ENCODE peak calls at places on chromosomes 6 and 20, in four cellular contexts. N, R, Q and I are unnamed samples.

GRCh38 chr6:22126910-22127309 is 169.9 kb downstream of the PRL start:
- DNase-seq in N (no peak), R (no peak), Q (no peak), I (no peak)

GRCh38 chr6:88670369-88670768 is 293.0 kb downstream of the RNGTT start:
- DNase-seq in N (no peak), R (no peak), Q (no peak), I (no peak)

GRCh38 chr6:43014434-43014909 is 423 bp downstream of the KLHDC3 start:
- DNase-seq in N (no peak), R (no peak), Q (no peak), I (no peak)

GRCh38 chr20:517221-517620 is 26.4 kb downstream of the CSNK2A1 start:
- DNase-seq in N (no peak), R (no peak), Q (no peak), I (no peak)

GRCh38 chr6:4957521-4958231 is 46.2 kb downstream of the RPP40 start:
- DNase-seq in N (no peak), R (no peak), Q (no peak), I (no peak)

GRCh38 chr6:37137201-37137880 is 32.6 kb upstream of the PIM1 start:
- DNase-seq in N (no peak), R (no peak), Q (no peak), I (no peak)

GRCh38 chr6:4180653-4181255 is 45.4 kb upstream of the ECI2 start:
- DNase-seq in N (no peak), R (no peak), Q (no peak), I (no peak)

GRCh38 chr6:132964101-132964867 is 149.9 kb downstream of the RPS12 start:
- DNase-seq in N (no peak), R (no peak), Q (no peak), I (no peak)

GRCh38 chr6:42342011-42342553 is 109.6 kb downstream of the TRERF1 start:
- DNase-seq in N (no peak), R (no peak), Q (no peak), I (no peak)

GRCh38 chr20:57786304-57786942 is 76.6 kb upstream of the PMEPA1 start:
- DNase-seq in N (no peak), R (peak), Q (no peak), I (no peak)
- TF ChIP-seq POLR2AphosphoS5 in N (no peak), R (no peak), Q (no peak), I (no peak)

DNA sequence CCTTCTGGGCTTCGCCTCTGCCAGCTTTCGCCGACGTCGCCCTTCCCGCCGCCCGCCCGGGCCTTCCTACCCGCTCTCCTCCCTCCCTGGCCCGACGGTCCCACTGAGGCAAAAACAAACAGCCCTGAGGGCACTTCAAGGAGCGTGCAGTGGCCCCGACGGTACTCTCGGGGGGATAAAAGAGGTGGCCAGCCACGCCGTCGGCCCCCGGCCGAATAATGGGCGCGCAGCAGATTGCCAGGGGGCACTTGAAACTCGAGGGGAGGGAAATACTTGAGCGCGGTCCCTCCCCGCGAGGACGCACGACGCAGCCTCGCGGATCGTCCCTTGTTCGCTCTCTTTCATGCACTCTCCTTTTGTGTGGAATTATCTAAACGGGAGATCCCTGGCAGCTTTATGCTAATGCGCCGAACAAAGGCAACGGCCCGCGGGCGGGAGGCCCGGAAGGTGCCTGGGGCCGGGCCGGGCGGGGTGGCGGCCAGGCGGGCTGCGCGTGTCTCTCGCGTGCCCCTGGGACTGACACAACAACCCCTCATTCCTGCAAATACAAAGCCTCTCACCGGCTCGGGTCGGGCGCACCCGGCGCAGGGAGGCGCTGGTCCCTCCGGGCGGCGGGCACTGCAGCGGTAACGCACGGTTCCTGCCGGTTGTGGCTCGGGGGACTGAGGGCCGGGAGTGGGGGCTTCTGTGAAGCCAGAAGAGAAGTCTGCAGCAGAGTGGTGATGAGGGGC is 3.7 kb upstream of the INSM1 start:
- DNase-seq in N (no peak), R (peak), Q (no peak), I (no peak)
- TF ChIP-seq CTCF in N (no peak), R (no peak), Q (no peak), I (no peak)

GRCh38 chr6:24495516-24495847 is 713 bp downstream of the ALDH5A1 start:
- DNase-seq in N (peak), R (peak), Q (peak), I (peak)
- TF ChIP-seq POLR2AphosphoS5 in N (no peak), R (peak), Q (peak), I (peak)

GRCh38 chr6:2190661-2191389 is 54.6 kb downstream of the GMDS start:
- DNase-seq in N (no peak), R (no peak), Q (no peak), I (no peak)
- TF ChIP-seq CTCF in N (no peak), R (no peak), Q (no peak), I (no peak)

GRCh38 chr6:1519597-1519996 is 90.1 kb upstream of the FOXC1 start:
- DNase-seq in N (no peak), R (no peak), Q (no peak), I (no peak)
- TF ChIP-seq POLR2AphosphoS5 in N (no peak), R (no peak), Q (no peak), I (no peak)

GRCh38 chr6:155195903-155196302 is 67.9 kb upstream of the CLDN20 start:
- DNase-seq in N (no peak), R (no peak), Q (no peak), I (no peak)
- TF ChIP-seq CTCF in N (no peak), R (no peak), Q (no peak), I (no peak)

DNA sequence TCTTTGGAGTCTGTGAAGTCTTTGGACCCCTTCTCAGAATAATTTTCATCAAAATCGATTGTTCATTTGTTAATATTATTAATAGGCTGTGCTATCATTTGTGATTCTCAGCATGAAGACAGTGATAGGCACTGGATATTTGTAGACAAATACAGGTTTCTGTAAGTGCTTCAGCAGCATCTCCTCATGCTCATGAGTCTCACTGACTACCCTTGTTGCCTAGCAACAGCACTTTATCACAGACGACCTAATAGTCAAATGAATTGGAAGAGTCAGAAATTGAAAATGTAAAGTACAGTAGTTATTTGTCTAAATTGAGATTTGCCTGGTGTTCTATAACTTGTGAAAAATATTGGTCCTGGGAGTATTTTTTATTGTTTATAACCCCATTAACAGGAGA is 684.5 kb downstream of the RFPL4B start:
- DNase-seq in N (no peak), R (no peak), Q (no peak), I (no peak)
- TF ChIP-seq POLR2AphosphoS5 in N (no peak), R (no peak), Q (no peak), I (no peak)

GRCh38 chr6:160042014-160042773 is 73.3 kb downstream of the IGF2R start:
- DNase-seq in N (no peak), R (no peak), Q (peak), I (no peak)

GRCh38 chr6:160041608-160042007 is 72.7 kb downstream of the IGF2R start:
- DNase-seq in N (no peak), R (no peak), Q (peak), I (no peak)

GRCh38 chr6:160040527-160041264 is 71.8 kb downstream of the IGF2R start:
- DNase-seq in N (no peak), R (no peak), Q (no peak), I (no peak)

GRCh38 chr6:160043784-160044183 is 74.9 kb downstream of the IGF2R start:
- DNase-seq in N (no peak), R (no peak), Q (no peak), I (no peak)

DNA sequence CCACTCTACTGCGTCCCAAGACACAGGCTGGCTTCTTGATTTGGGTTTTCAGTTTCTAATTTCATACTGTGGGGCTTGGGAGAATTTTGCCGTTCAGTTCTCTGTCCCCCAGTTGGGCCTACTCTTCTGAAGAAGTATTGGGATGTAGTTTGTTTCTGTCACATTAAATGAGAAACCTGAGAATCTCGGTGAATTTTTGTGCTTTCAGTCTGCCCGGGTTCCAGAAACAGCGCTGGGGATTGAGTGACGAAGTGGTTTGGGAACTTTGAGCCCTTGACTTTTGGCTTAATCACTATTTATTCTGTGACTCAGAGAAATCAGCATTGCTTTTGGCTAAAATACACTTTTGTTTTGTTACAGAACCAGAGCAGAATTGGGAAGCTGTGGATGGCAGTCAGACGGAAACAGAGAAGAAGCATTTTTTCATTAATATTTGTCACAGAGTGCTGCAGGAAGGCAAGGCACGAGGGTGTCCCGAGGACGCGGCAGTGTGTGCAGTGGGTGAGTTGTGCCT is 74.0 kb downstream of the IGF2R start:
- DNase-seq in N (no peak), R (no peak), Q (no peak), I (no peak)
- TF ChIP-seq CTCF in N (no peak), R (no peak), Q (no peak), I (no peak)